ENCODE peak calls at places on chromosomes 13 and 19, in ten cellular contexts. One of them, this sample, is unnamed.

GRCh38 chr19:37990362-37990761 is 83.4 kb downstream of the SIPA1L3 start:
- DNase-seq in COR-L47: no peak
- DNase-seq in ovary: no peak
- DNase-seq in erythroblast: no peak
- DNase-seq in left ventricle myocardium inferior: no peak
- DNase-seq in T-cell: no peak
- DNase-seq in epithelial cell of proximal tubule: no peak
- DNase-seq in activated CD4-positive, alpha-beta T cell treated with anti-CD3 and anti-CD28 coated beads, Interleukin-2, amount 50 U/mL, for 1 hour: no peak
- DNase-seq in endodermal cell: peak
- DNase-seq in aorta: no peak
- DNase-seq in this sample: no peak

GRCh38 chr13:99093997-99094396 is 106.7 kb upstream of the UBAC2 start:
- DNase-seq in left ventricle myocardium inferior: no peak
- DNase-seq in T-cell: no peak
- DNase-seq in activated CD4-positive, alpha-beta T cell treated with anti-CD3 and anti-CD28 coated beads, Interleukin-2, amount 50 U/mL, for 1 hour: no peak
- DNase-seq in ovary: no peak
- DNase-seq in COR-L47: no peak
- DNase-seq in erythroblast: no peak
- DNase-seq in endodermal cell: no peak
- DNase-seq in aorta: no peak
- DNase-seq in epithelial cell of proximal tubule: no peak
- DNase-seq in this sample: no peak

GRCh38 chr19:11624064-11624463 is 26.8 kb downstream of the ZNF627 start:
- DNase-seq in left ventricle myocardium inferior: no peak
- DNase-seq in COR-L47: no peak
- DNase-seq in aorta: no peak
- DNase-seq in epithelial cell of proximal tubule: peak
- DNase-seq in erythroblast: no peak
- DNase-seq in endodermal cell: no peak
- DNase-seq in activated CD4-positive, alpha-beta T cell treated with anti-CD3 and anti-CD28 coated beads, Interleukin-2, amount 50 U/mL, for 1 hour: no peak
- DNase-seq in T-cell: no peak
- DNase-seq in ovary: no peak
- DNase-seq in this sample: no peak

GRCh38 chr19:3506384-3507340 is 551 bp downstream of the FZR1 start:
- DNase-seq in endodermal cell: peak
- DNase-seq in left ventricle myocardium inferior: peak
- DNase-seq in activated CD4-positive, alpha-beta T cell treated with anti-CD3 and anti-CD28 coated beads, Interleukin-2, amount 50 U/mL, for 1 hour: peak
- DNase-seq in aorta: peak
- DNase-seq in COR-L47: no peak
- DNase-seq in T-cell: no peak
- DNase-seq in erythroblast: no peak
- DNase-seq in epithelial cell of proximal tubule: no peak
- DNase-seq in ovary: peak
- DNase-seq in this sample: peak

GRCh38 chr19:29806098-29806866 is 5.5 kb upstream of the CCNE1 start:
- DNase-seq in left ventricle myocardium inferior: peak
- DNase-seq in erythroblast: peak
- DNase-seq in activated CD4-positive, alpha-beta T cell treated with anti-CD3 and anti-CD28 coated beads, Interleukin-2, amount 50 U/mL, for 1 hour: no peak
- DNase-seq in T-cell: no peak
- DNase-seq in ovary: peak
- DNase-seq in epithelial cell of proximal tubule: no peak
- DNase-seq in endodermal cell: peak
- DNase-seq in COR-L47: no peak
- DNase-seq in aorta: peak
- DNase-seq in this sample: peak

GRCh38 chr19:13241321-13242104 is 91.3 kb downstream of the IER2 start:
- DNase-seq in erythroblast: no peak
- DNase-seq in aorta: no peak
- DNase-seq in COR-L47: no peak
- DNase-seq in left ventricle myocardium inferior: no peak
- DNase-seq in ovary: no peak
- DNase-seq in epithelial cell of proximal tubule: no peak
- DNase-seq in T-cell: no peak
- DNase-seq in endodermal cell: peak
- DNase-seq in activated CD4-positive, alpha-beta T cell treated with anti-CD3 and anti-CD28 coated beads, Interleukin-2, amount 50 U/mL, for 1 hour: no peak
- DNase-seq in this sample: no peak

GRCh38 chr13:37495046-37495445 is 103.5 kb downstream of the POSTN start:
- DNase-seq in COR-L47: peak
- DNase-seq in epithelial cell of proximal tubule: no peak
- DNase-seq in aorta: no peak
- DNase-seq in ovary: no peak
- DNase-seq in endodermal cell: no peak
- DNase-seq in T-cell: no peak
- DNase-seq in erythroblast: no peak
- DNase-seq in left ventricle myocardium inferior: no peak
- DNase-seq in activated CD4-positive, alpha-beta T cell treated with anti-CD3 and anti-CD28 coated beads, Interleukin-2, amount 50 U/mL, for 1 hour: no peak
- DNase-seq in this sample: no peak

GRCh38 chr13:109989155-109989554 is 202.8 kb upstream of the IRS2 start:
- DNase-seq in endodermal cell: peak
- DNase-seq in activated CD4-positive, alpha-beta T cell treated with anti-CD3 and anti-CD28 coated beads, Interleukin-2, amount 50 U/mL, for 1 hour: no peak
- DNase-seq in left ventricle myocardium inferior: no peak
- DNase-seq in T-cell: no peak
- DNase-seq in epithelial cell of proximal tubule: no peak
- DNase-seq in aorta: no peak
- DNase-seq in erythroblast: no peak
- DNase-seq in COR-L47: no peak
- DNase-seq in ovary: no peak
- DNase-seq in this sample: no peak

GRCh38 chr19:34186205-34186604 is 13.9 kb downstream of the LSM14A start:
- DNase-seq in epithelial cell of proximal tubule: no peak
- DNase-seq in COR-L47: no peak
- DNase-seq in endodermal cell: no peak
- DNase-seq in erythroblast: no peak
- DNase-seq in T-cell: no peak
- DNase-seq in left ventricle myocardium inferior: no peak
- DNase-seq in aorta: no peak
- DNase-seq in ovary: no peak
- DNase-seq in activated CD4-positive, alpha-beta T cell treated with anti-CD3 and anti-CD28 coated beads, Interleukin-2, amount 50 U/mL, for 1 hour: no peak
- DNase-seq in this sample: peak

GRCh38 chr19:19866599-19867248 is 1.0 kb downstream of the ZNF253 start:
- DNase-seq in T-cell: peak
- DNase-seq in aorta: no peak
- DNase-seq in ovary: peak
- DNase-seq in endodermal cell: peak
- DNase-seq in epithelial cell of proximal tubule: no peak
- DNase-seq in left ventricle myocardium inferior: no peak
- DNase-seq in erythroblast: peak
- DNase-seq in COR-L47: no peak
- DNase-seq in activated CD4-positive, alpha-beta T cell treated with anti-CD3 and anti-CD28 coated beads, Interleukin-2, amount 50 U/mL, for 1 hour: peak
- DNase-seq in this sample: peak

GRCh38 chr13:59931621-59932020 is 232.1 kb downstream of the DIAPH3 start:
- DNase-seq in activated CD4-positive, alpha-beta T cell treated with anti-CD3 and anti-CD28 coated beads, Interleukin-2, amount 50 U/mL, for 1 hour: no peak
- DNase-seq in left ventricle myocardium inferior: no peak
- DNase-seq in epithelial cell of proximal tubule: no peak
- DNase-seq in T-cell: no peak
- DNase-seq in erythroblast: no peak
- DNase-seq in ovary: no peak
- DNase-seq in aorta: no peak
- DNase-seq in COR-L47: no peak
- DNase-seq in endodermal cell: no peak
- DNase-seq in this sample: no peak

GRCh38 chr19:32669205-32669785 is 5.7 kb downstream of the ANKRD27 start:
- DNase-seq in activated CD4-positive, alpha-beta T cell treated with anti-CD3 and anti-CD28 coated beads, Interleukin-2, amount 50 U/mL, for 1 hour: no peak
- DNase-seq in aorta: no peak
- DNase-seq in erythroblast: no peak
- DNase-seq in epithelial cell of proximal tubule: no peak
- DNase-seq in ovary: no peak
- DNase-seq in left ventricle myocardium inferior: no peak
- DNase-seq in endodermal cell: no peak
- DNase-seq in T-cell: no peak
- DNase-seq in COR-L47: no peak
- DNase-seq in this sample: no peak

GRCh38 chr13:33441015-33441414 is 155.5 kb upstream of the STARD13 start:
- DNase-seq in epithelial cell of proximal tubule: peak
- DNase-seq in T-cell: no peak
- DNase-seq in ovary: no peak
- DNase-seq in activated CD4-positive, alpha-beta T cell treated with anti-CD3 and anti-CD28 coated beads, Interleukin-2, amount 50 U/mL, for 1 hour: no peak
- DNase-seq in erythroblast: no peak
- DNase-seq in COR-L47: peak
- DNase-seq in aorta: no peak
- DNase-seq in left ventricle myocardium inferior: no peak
- DNase-seq in endodermal cell: peak
- DNase-seq in this sample: peak

GRCh38 chr19:55304279-55304978 is 20.6 kb downstream of the BRSK1 start:
- DNase-seq in activated CD4-positive, alpha-beta T cell treated with anti-CD3 and anti-CD28 coated beads, Interleukin-2, amount 50 U/mL, for 1 hour: no peak
- DNase-seq in aorta: peak
- DNase-seq in COR-L47: no peak
- DNase-seq in left ventricle myocardium inferior: no peak
- DNase-seq in endodermal cell: peak
- DNase-seq in epithelial cell of proximal tubule: no peak
- DNase-seq in erythroblast: peak
- DNase-seq in T-cell: no peak
- DNase-seq in ovary: peak
- DNase-seq in this sample: peak

GRCh38 chr13:27960362-27961226 is 8.5 kb downstream of the CDX2 start:
- DNase-seq in aorta: no peak
- DNase-seq in left ventricle myocardium inferior: peak
- DNase-seq in COR-L47: peak
- DNase-seq in T-cell: no peak
- DNase-seq in ovary: peak
- DNase-seq in erythroblast: peak
- DNase-seq in activated CD4-positive, alpha-beta T cell treated with anti-CD3 and anti-CD28 coated beads, Interleukin-2, amount 50 U/mL, for 1 hour: no peak
- DNase-seq in epithelial cell of proximal tubule: no peak
- DNase-seq in endodermal cell: peak
- DNase-seq in this sample: peak

GRCh38 chr19:46932346-46932745 is 71.5 kb downstream of the ARHGAP35 start:
- DNase-seq in activated CD4-positive, alpha-beta T cell treated with anti-CD3 and anti-CD28 coated beads, Interleukin-2, amount 50 U/mL, for 1 hour: no peak
- DNase-seq in aorta: no peak
- DNase-seq in left ventricle myocardium inferior: no peak
- DNase-seq in erythroblast: no peak
- DNase-seq in COR-L47: no peak
- DNase-seq in epithelial cell of proximal tubule: peak
- DNase-seq in endodermal cell: no peak
- DNase-seq in ovary: no peak
- DNase-seq in T-cell: no peak
- DNase-seq in this sample: no peak

GRCh38 chr19:50500060-50500752 is 10.8 kb downstream of the JOSD2 start:
- DNase-seq in epithelial cell of proximal tubule: no peak
- DNase-seq in COR-L47: peak
- DNase-seq in aorta: peak
- DNase-seq in left ventricle myocardium inferior: peak
- DNase-seq in activated CD4-positive, alpha-beta T cell treated with anti-CD3 and anti-CD28 coated beads, Interleukin-2, amount 50 U/mL, for 1 hour: no peak
- DNase-seq in ovary: no peak
- DNase-seq in erythroblast: peak
- DNase-seq in T-cell: no peak
- DNase-seq in endodermal cell: peak
- DNase-seq in this sample: peak

GRCh38 chr19:55172741-55173140 is 6.3 kb upstream of the DNAAF3 start:
- DNase-seq in ovary: no peak
- DNase-seq in epithelial cell of proximal tubule: no peak
- DNase-seq in activated CD4-positive, alpha-beta T cell treated with anti-CD3 and anti-CD28 coated beads, Interleukin-2, amount 50 U/mL, for 1 hour: no peak
- DNase-seq in T-cell: no peak
- DNase-seq in left ventricle myocardium inferior: no peak
- DNase-seq in erythroblast: no peak
- DNase-seq in COR-L47: no peak
- DNase-seq in aorta: no peak
- DNase-seq in endodermal cell: peak
- DNase-seq in this sample: no peak

This sample was measured in neural progenitor cell.